ENCODE peak calls at places on chromosome 2, in nine cellular contexts. E is brain microvascular endothelial cell, S is lower lobe of right lung, L is GM23338, X is astrocyte of the spinal cord, F is esophagus squamous epithelium, B is AG04449, N is astrocyte of the cerebellum, V is mesothelial cell of epicardium. K is an unnamed sample.

GRCh38 chr2:163467206-163467605 is 268.6 kb downstream of the FIGN start:
- DNase-seq in E (no peak), S (no peak), L (no peak), X (no peak), F (no peak), B (no peak), N (no peak), V (no peak), K (no peak)

GRCh38 chr2:238727585-238728321 is 120.1 kb upstream of the TWIST2 start:
- DNase-seq in E (no peak), S (no peak), L (no peak), X (no peak), F (no peak), B (peak), N (no peak), V (no peak), K (peak)

GRCh38 chr2:133241231-133241575 is 327.1 kb downstream of the NCKAP5 start:
- DNase-seq in E (peak), S (no peak), L (no peak), X (peak), F (no peak), B (peak), N (no peak), V (no peak), K (peak)

GRCh38 chr2:197969391-197969893 is 165.0 kb downstream of the PLCL1 start:
- DNase-seq in E (peak), S (no peak), L (no peak), X (peak), F (no peak), B (peak), N (no peak), V (no peak), K (peak)

GRCh38 chr2:235390816-235391194 is 103.0 kb upstream of the AGAP1 start:
- DNase-seq in E (no peak), S (no peak), L (no peak), X (no peak), F (no peak), B (no peak), N (no peak), V (no peak), K (no peak)

GRCh38 chr2:70321377-70321776 is 19.5 kb upstream of the FAM136A start:
- DNase-seq in E (no peak), S (peak), L (no peak), X (no peak), F (no peak), B (no peak), N (no peak), V (no peak), K (no peak)

GRCh38 chr2:41966431-41966893 is 81.4 kb upstream of the PKDCC start:
- DNase-seq in E (peak), S (peak), L (no peak), X (peak), F (peak), B (peak), N (peak), V (no peak), K (peak)

GRCh38 chr2:43311276-43311675 is 84.9 kb upstream of the ZFP36L2 start:
- DNase-seq in E (no peak), S (no peak), L (no peak), X (peak), F (no peak), B (no peak), N (peak), V (no peak), K (peak)

GRCh38 chr2:53896864-53897263 is 37.1 kb upstream of the GPR75 start:
- DNase-seq in E (peak), S (no peak), L (no peak), X (peak), F (no peak), B (no peak), N (peak), V (no peak), K (peak)

GRCh38 chr2:45067859-45068642 is 58.8 kb upstream of the SIX2 start:
- DNase-seq in E (no peak), S (no peak), L (peak), X (no peak), F (no peak), B (no peak), N (no peak), V (no peak), K (peak)

GRCh38 chr2:203126971-203127370 is 111.8 kb upstream of the CYP20A1 start:
- DNase-seq in E (no peak), S (no peak), L (no peak), X (no peak), F (no peak), B (peak), N (no peak), V (no peak), K (peak)

DNA sequence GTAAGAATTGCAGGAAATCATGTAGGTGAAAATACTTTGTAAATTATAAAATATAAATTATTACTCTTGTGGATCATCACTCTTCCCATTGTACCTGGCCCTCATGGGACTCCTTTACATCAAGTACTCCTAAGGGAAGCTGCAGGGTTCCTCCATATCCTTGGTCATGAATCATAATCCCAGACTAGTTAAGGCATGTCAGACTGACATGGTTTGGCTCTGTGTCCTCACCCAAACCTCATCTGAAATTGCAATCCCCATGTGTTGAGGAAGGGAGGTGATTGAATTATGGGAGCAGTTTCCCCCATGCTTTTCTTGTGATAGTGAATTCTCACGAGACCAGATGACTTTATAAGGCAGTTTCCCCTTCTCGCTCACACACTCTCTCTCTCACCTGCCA is 77.1 kb downstream of the CMPK2 start:
- DNase-seq in E (no peak), S (no peak), L (no peak), X (no peak), F (no peak), B (no peak), N (no peak), V (no peak), K (no peak)
- TF ChIP-seq CTCF in E (no peak), S (no peak), L (no peak), X (no peak), F (no peak), B (no peak), N (no peak), V (no peak), K (no peak)

GRCh38 chr2:202072226-202072625 is 829 bp upstream of the KIAA2012 start:
- DNase-seq in E (no peak), S (no peak), L (peak), X (no peak), F (no peak), B (no peak), N (no peak), V (no peak), K (no peak)
- TF ChIP-seq CTCF in E (peak), S (no peak), L (peak), X (peak), F (no peak), B (peak), N (no peak), V (no peak), K (peak)

GRCh38 chr2:29014331-29014730 is 33.2 kb downstream of the TOGARAM2 start:
- DNase-seq in E (no peak), S (no peak), L (no peak), X (no peak), F (no peak), B (no peak), N (no peak), V (no peak), K (no peak)

GRCh38 chr2:29011650-29012060 is 30.6 kb downstream of the TOGARAM2 start:
- DNase-seq in E (no peak), S (peak), L (no peak), X (peak), F (no peak), B (no peak), N (no peak), V (no peak), K (no peak)

GRCh38 chr2:29012211-29012681 is 31.1 kb downstream of the TOGARAM2 start:
- DNase-seq in E (no peak), S (peak), L (no peak), X (peak), F (no peak), B (no peak), N (no peak), V (no peak), K (no peak)

GRCh38 chr2:29014811-29015414 is 33.8 kb downstream of the TOGARAM2 start:
- DNase-seq in E (peak), S (peak), L (no peak), X (peak), F (no peak), B (peak), N (peak), V (no peak), K (no peak)

GRCh38 chr2:29013046-29013780 is 32.1 kb downstream of the TOGARAM2 start:
- DNase-seq in E (peak), S (no peak), L (no peak), X (peak), F (no peak), B (no peak), N (no peak), V (no peak), K (no peak)
- TF ChIP-seq CTCF in E (no peak), S (no peak), L (no peak), X (no peak), F (no peak), B (no peak), N (peak), V (no peak), K (no peak)

GRCh38 chr2:108960006-108960405 is 29.0 kb downstream of the EDAR start:
- DNase-seq in E (no peak), S (no peak), L (peak), X (no peak), F (no peak), B (no peak), N (no peak), V (no peak), K (no peak)
- TF ChIP-seq CTCF in E (peak), S (no peak), L (no peak), X (no peak), F (peak), B (no peak), N (peak), V (peak), K (no peak)